ENCODE peak calls at places on chromosomes 4 and X, in five cellular contexts. L is CD8-positive, alpha-beta T cell; V is OCI-LY7; P is fibroblast of lung; J is mesenchymal stem cell. Y is an unnamed sample.

GRCh38 chr4:133865606-133866327 is 335.8 kb downstream of the PABPC4L start:
- DNase-seq in J (peak), L (no peak), V (no peak), P (peak), Y (peak)

GRCh38 chrX:151175283-151176062 is 911 bp upstream of the GPR50 start:
- DNase-seq in V (no peak), L (no peak), J (no peak), P (no peak), Y (no peak)

GRCh38 chrX:125977851-125978250 is 188.2 kb downstream of the DCAF12L2 start:
- DNase-seq in P (no peak), J (no peak), L (no peak), V (no peak), Y (no peak)

GRCh38 chr4:85498068-85498733 is 23.3 kb downstream of the ARHGAP24 start:
- DNase-seq in V (no peak), L (no peak), J (peak), P (peak), Y (no peak)

GRCh38 chr4:164906368-164906767 is 29.4 kb downstream of the APELA start:
- DNase-seq in V (no peak), P (no peak), L (no peak), J (no peak), Y (no peak)

GRCh38 chr4:39689970-39690369 is 8.0 kb upstream of the UBE2K start:
- DNase-seq in L (no peak), P (no peak), J (no peak), V (no peak), Y (no peak)

GRCh38 chr4:76058302-76058701 is 16.2 kb upstream of the ART3 start:
- DNase-seq in L (no peak), P (no peak), J (no peak), V (no peak), Y (no peak)

GRCh38 chr4:24471623-24472510 is 112.5 kb downstream of the DHX15 start:
- DNase-seq in P (no peak), V (no peak), L (no peak), J (peak), Y (no peak)

GRCh38 chrX:132071260-132071659 is 48.2 kb downstream of the STK26 start:
- DNase-seq in P (peak), J (peak), L (no peak), V (peak), Y (no peak)

GRCh38 chrX:72041901-72042859 is 89.5 kb downstream of the RTL5 start:
- DNase-seq in P (peak), J (peak), V (no peak), L (no peak), Y (no peak)

GRCh38 chr4:115973768-115974167 is 860.3 kb upstream of the NDST4 start:
- DNase-seq in V (no peak), P (no peak), L (no peak), J (no peak), Y (no peak)

GRCh38 chr4:40307627-40308497 is 27.3 kb upstream of the CHRNA9 start:
- DNase-seq in P (no peak), V (peak), J (no peak), L (peak), Y (no peak)

GRCh38 chr4:123390846-123391456 is 5.6 kb upstream of the SPRY1 start:
- DNase-seq in V (peak), L (no peak), P (peak), J (no peak), Y (no peak)

GRCh38 chr4:123381996-123382395 is 14.6 kb upstream of the SPRY1 start:
- DNase-seq in V (no peak), P (no peak), J (no peak), L (no peak), Y (no peak)

GRCh38 chr4:123380728-123381716 is 15.6 kb upstream of the SPRY1 start:
- DNase-seq in V (no peak), J (no peak), P (no peak), L (no peak), Y (no peak)

GRCh38 chr4:123386608-123387007 is 10.0 kb upstream of the SPRY1 start:
- DNase-seq in P (no peak), J (no peak), V (no peak), L (no peak), Y (no peak)
- H3K27ac ChIP-seq in P (no peak), J (no peak), V (no peak), L (no peak), Y (no peak)

GRCh38 chrX:25004485-25005032 is 11.2 kb downstream of the ARX start:
- DNase-seq in J (no peak), P (no peak), V (no peak), L (no peak), Y (no peak)
- H3K4me3 ChIP-seq in J (peak), P (no peak), V (no peak), L (no peak), Y (no peak)

GRCh38 chr4:31545330-31545729 is 825.2 kb downstream of the PCDH7 start:
- DNase-seq in L (no peak), P (no peak), V (no peak), J (no peak), Y (no peak)
- H3K27ac ChIP-seq in L (no peak), P (no peak), V (no peak), J (no peak), Y (no peak)

DNA sequence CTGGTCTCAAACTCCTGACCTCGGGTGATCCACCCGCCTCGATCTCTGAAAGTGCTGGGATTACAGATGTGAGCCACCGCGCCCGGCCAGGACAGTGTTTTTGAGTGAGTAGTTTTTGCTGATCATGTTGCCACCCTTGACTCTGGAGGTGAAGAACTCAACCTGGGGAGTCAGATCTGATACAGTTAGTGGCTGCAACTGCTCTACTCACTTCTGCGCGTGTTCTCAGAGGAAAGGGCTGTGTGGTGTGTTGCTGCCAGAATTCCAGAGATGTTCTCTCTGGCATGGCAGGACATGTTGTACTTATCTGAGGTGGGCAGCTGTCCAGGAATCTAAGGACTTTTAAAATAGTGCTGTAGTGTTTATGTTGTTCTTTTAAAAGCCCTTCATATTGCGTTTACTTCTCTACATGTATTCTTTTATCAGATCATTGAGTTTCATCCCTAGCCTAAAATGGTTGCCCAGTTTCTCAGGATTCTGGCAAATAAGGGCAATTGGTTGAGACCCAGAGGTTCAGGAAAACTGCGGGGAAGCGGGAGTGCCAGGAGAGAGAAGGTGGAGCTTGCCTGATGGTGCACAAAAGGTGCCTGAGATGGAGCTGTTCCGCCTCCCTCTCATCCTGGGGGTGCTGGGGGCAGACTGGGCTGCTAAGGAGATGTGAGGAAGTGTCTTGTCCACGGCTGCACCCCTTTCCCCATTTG is 97.7 kb downstream of the ARHGAP10 start:
- DNase-seq in V (no peak), P (peak), J (peak), L (no peak), Y (no peak)
- H3K4me3 ChIP-seq in V (no peak), P (no peak), J (no peak), L (no peak), Y (no peak)

GRCh38 chrX:130877892-130878321 is 25.1 kb downstream of the ENOX2 start:
- DNase-seq in L (no peak), J (no peak), P (peak), V (no peak), Y (no peak)
- H3K27ac ChIP-seq in L (no peak), J (peak), P (no peak), V (no peak), Y (no peak)

GRCh38 chrX:17591741-17592110 is 145.6 kb upstream of the SCML1 start:
- DNase-seq in J (peak), L (no peak), P (peak), V (no peak), Y (no peak)
- H3K4me3 ChIP-seq in J (peak), L (no peak), P (peak), V (no peak), Y (peak)

GRCh38 chr4:84237008-84237407 is 262.1 kb downstream of the NKX6-1 start:
- DNase-seq in P (peak), J (no peak), V (no peak), L (no peak), Y (no peak)

GRCh38 chr4:84235545-84235944 is 263.5 kb downstream of the NKX6-1 start:
- DNase-seq in J (no peak), P (no peak), V (no peak), L (no peak), Y (no peak)

GRCh38 chr4:84239278-84239845 is 259.7 kb downstream of the NKX6-1 start:
- DNase-seq in J (no peak), V (no peak), P (no peak), L (no peak), Y (no peak)

GRCh38 chr4:84235131-84235530 is 264.0 kb downstream of the NKX6-1 start:
- DNase-seq in V (no peak), L (no peak), P (no peak), J (no peak), Y (no peak)

GRCh38 chr4:84238247-84239090 is 260.6 kb downstream of the NKX6-1 start:
- DNase-seq in J (no peak), P (peak), L (no peak), V (no peak), Y (no peak)
- H3K27ac ChIP-seq in J (no peak), P (no peak), L (no peak), V (no peak), Y (no peak)

Y was measured in AG04450.